ENCODE peak calls at places on chromosomes 11 and 22, in seven cellular contexts. T is T-helper 2 cell, Y is AML-193, F is NCI-H510A, K is GM18507, P is mesothelial cell of epicardium, V is aorta. O is an unnamed sample.

GRCh38 chr22:48340191-48340590 is 1487.5 kb downstream of the BRD1 start:
- DNase-seq in T (no peak), Y (no peak), F (no peak), K (no peak), P (no peak), V (peak; percentile 56), O (no peak)

GRCh38 chr11:129313588-129314288 is 61.9 kb upstream of the BARX2 start:
- DNase-seq in T (no peak), Y (no peak), F (peak; percentile 72), K (no peak), P (no peak), V (no peak), O (peak; percentile 63)

GRCh38 chr11:127627629-127628462 is 627.3 kb upstream of the KIRREL3 start:
- DNase-seq in T (no peak), Y (no peak), F (peak; percentile 73), K (no peak), P (no peak), V (no peak), O (peak; percentile 98)

GRCh38 chr11:96388891-96389603 is 665 bp downstream of the CCDC82 start:
- DNase-seq in T (no peak), Y (no peak), F (no peak), K (no peak), P (no peak), V (no peak), O (no peak)

GRCh38 chr11:115715371-115715770 is 211.2 kb upstream of the CADM1 start:
- DNase-seq in T (no peak), Y (no peak), F (no peak), K (no peak), P (no peak), V (no peak), O (no peak)

GRCh38 chr22:45069925-45070324 is 60.1 kb upstream of the PHF21B start:
- DNase-seq in T (no peak), Y (no peak), F (no peak), K (no peak), P (no peak), V (no peak), O (no peak)

GRCh38 chr22:42493393-42493792 is 26.2 kb downstream of the RRP7A start:
- DNase-seq in T (no peak), Y (no peak), F (no peak), K (no peak), P (no peak), V (no peak), O (no peak)

GRCh38 chr22:22720201-22720723 is 75.8 kb downstream of the GGTLC2 start:
- DNase-seq in T (no peak), Y (peak; percentile 51), F (no peak), K (peak; percentile 61), P (no peak), V (no peak), O (no peak)

GRCh38 chr22:49023161-49023878 is 804.4 kb downstream of the BRD1 start:
- DNase-seq in T (no peak), Y (no peak), F (no peak), K (no peak), P (no peak), V (peak; percentile 60), O (no peak)

GRCh38 chr11:68826726-68827125 is 15.0 kb downstream of the CPT1A start:
- DNase-seq in T (no peak), Y (no peak), F (no peak), K (no peak), P (no peak), V (no peak), O (no peak)

GRCh38 chr11:105774899-105775298 is 165.0 kb downstream of the GRIA4 start:
- DNase-seq in T (no peak), Y (no peak), F (no peak), K (no peak), P (no peak), V (no peak), O (no peak)

GRCh38 chr11:126586303-126586627 is 230.8 kb downstream of the ST3GAL4 start:
- DNase-seq in T (no peak), Y (no peak), F (no peak), K (no peak), P (no peak), V (no peak), O (no peak)

GRCh38 chr11:62770778-62771143 is 435 bp upstream of the TAF6L start:
- DNase-seq in T (no peak), Y (no peak), F (no peak), K (no peak), P (peak; percentile 46), V (no peak), O (peak; percentile 53)

GRCh38 chr22:45163074-45163416 is 680 bp upstream of the NUP50 start:
- DNase-seq in T (no peak), Y (no peak), F (no peak), K (no peak), P (no peak), V (no peak), O (no peak)

GRCh38 chr11:111162306-111162705 is 83.2 kb upstream of the POU2AF2 start:
- DNase-seq in T (no peak), Y (no peak), F (no peak), K (no peak), P (no peak), V (no peak), O (no peak)

GRCh38 chr11:17574799-17575144 is 27.7 kb downstream of the OTOG start:
- DNase-seq in T (no peak), Y (no peak), F (no peak), K (no peak), P (peak; percentile 26), V (no peak), O (no peak)

GRCh38 chr11:78821371-78822306 is 247.0 kb upstream of the NARS2 start:
- DNase-seq in T (no peak), Y (no peak), F (no peak), K (no peak), P (no peak), V (no peak), O (no peak)

GRCh38 chr22:29873943-29874342 is 9.0 kb upstream of the MTMR3 start:
- DNase-seq in T (no peak), Y (no peak), F (no peak), K (no peak), P (no peak), V (no peak), O (no peak)

GRCh38 chr11:76692956-76693355 is 22.4 kb upstream of the LRRC32 start:
- DNase-seq in T (no peak), Y (no peak), F (no peak), K (no peak), P (no peak), V (no peak), O (no peak)

GRCh38 chr11:106457727-106458126 is 380.3 kb downstream of the AASDHPPT start:
- DNase-seq in T (no peak), Y (no peak), F (no peak), K (no peak), P (no peak), V (no peak), O (no peak)

GRCh38 chr11:30452842-30453241 is 129.9 kb downstream of the ARL14EP start:
- DNase-seq in T (no peak), Y (no peak), F (no peak), K (no peak), P (no peak), V (no peak), O (no peak)

GRCh38 chr11:115503886-115504278 is 333 bp downstream of the CADM1 start:
- DNase-seq in T (no peak), Y (no peak), F (no peak), K (no peak), P (no peak), V (peak; percentile 72), O (no peak)

GRCh38 chr11:29448246-29448877 is 568.5 kb downstream of the KCNA4 start:
- DNase-seq in T (no peak), Y (no peak), F (no peak), K (no peak), P (no peak), V (no peak), O (no peak)

GRCh38 chr11:65241134-65241533 is 20.6 kb upstream of the POLA2 start:
- DNase-seq in T (no peak), Y (no peak), F (no peak), K (no peak), P (no peak), V (no peak), O (no peak)

GRCh38 chr22:47332246-47332980 is 570.0 kb downstream of the TBC1D22A start:
- DNase-seq in T (no peak), Y (no peak), F (no peak), K (no peak), P (no peak), V (no peak), O (no peak)

GRCh38 chr22:45053094-45053493 is 43.3 kb upstream of the PHF21B start:
- DNase-seq in T (no peak), Y (no peak), F (no peak), K (no peak), P (no peak), V (no peak), O (no peak)

GRCh38 chr11:12050470-12050891 is 42.1 kb upstream of the DKK3 start:
- DNase-seq in T (no peak), Y (no peak), F (no peak), K (no peak), P (no peak), V (no peak), O (no peak)

GRCh38 chr22:37195921-37196320 is 7.9 kb upstream of the C1QTNF6 start:
- DNase-seq in T (no peak), Y (no peak), F (no peak), K (no peak), P (no peak), V (peak; percentile 47), O (no peak)

GRCh38 chr11:60953781-60954180 is 1.8 kb upstream of the SLC15A3 start:
- DNase-seq in T (no peak), Y (no peak), F (no peak), K (no peak), P (no peak), V (peak; percentile 55), O (no peak)

GRCh38 chr22:29203883-29204282 is 1.8 kb upstream of the EMID1 start:
- DNase-seq in T (no peak), Y (no peak), F (no peak), K (no peak), P (no peak), V (no peak), O (no peak)

GRCh38 chr22:35838849-35839646 is 121.4 kb downstream of the APOL5 start:
- DNase-seq in T (no peak), Y (peak; percentile 61), F (no peak), K (no peak), P (no peak), V (no peak), O (no peak)

GRCh38 chr11:116394022-116394421 is 378.8 kb downstream of the BUD13 start:
- DNase-seq in T (no peak), Y (no peak), F (no peak), K (no peak), P (no peak), V (no peak), O (no peak)

GRCh38 chr22:40417041-40417440 is 46.6 kb downstream of the SGSM3 start:
- DNase-seq in T (no peak), Y (no peak), F (no peak), K (no peak), P (no peak), V (peak; percentile 43), O (no peak)

GRCh38 chr11:120210651-120211521 is at the start of gene OAF:
- DNase-seq in T (no peak), Y (peak; percentile 41), F (no peak), K (peak; percentile 70), P (peak; percentile 66), V (peak; percentile 89), O (no peak)

GRCh38 chr22:44147821-44148574 is 32.7 kb upstream of the PARVG start:
- DNase-seq in T (no peak), Y (no peak), F (no peak), K (no peak), P (peak; percentile 48), V (no peak), O (no peak)

GRCh38 chr22:43642807-43643206 is 169.3 kb downstream of the EFCAB6 start:
- DNase-seq in T (no peak), Y (no peak), F (no peak), K (no peak), P (no peak), V (no peak), O (no peak)

GRCh38 chr11:78784321-78785061 is 209.8 kb upstream of the NARS2 start:
- DNase-seq in T (no peak), Y (no peak), F (no peak), K (no peak), P (no peak), V (no peak), O (no peak)

GRCh38 chr11:27716850-27717249 is 16.6 kb upstream of the BDNF start:
- DNase-seq in T (no peak), Y (no peak), F (no peak), K (no peak), P (no peak), V (no peak), O (no peak)

O was measured in NCI-H774.